ENCODE peak calls at places on chromosomes 16 and 17, in five cellular contexts. H is cardiac muscle cell; L is CD8-positive, alpha-beta T cell; C is tibial artery; V is activated B cell treated with CpG ODN at 0.5 μM for 24 hours. G is an unnamed sample.

GRCh38 chr17:58516644-58517377 is 2.4 kb upstream of the MTMR4 start:
- DNase-seq in L (no peak), C (no peak), H (no peak), V (no peak), G (no peak)

GRCh38 chr17:48037036-48037881 is at the start of gene COPZ2:
- DNase-seq in H (peak; percentile 61), L (peak; percentile 51), V (peak; percentile 53), C (peak; percentile 87), G (no peak)

GRCh38 chr17:78125138-78125913 is 3.2 kb downstream of the TMC6 start:
- DNase-seq in H (no peak), L (no peak), C (no peak), V (no peak), G (no peak)

GRCh38 chr16:12362482-12363458 is 386.2 kb downstream of the SNX29 start:
- DNase-seq in C (peak; percentile 80), H (peak; percentile 12), V (no peak), L (no peak), G (no peak)

GRCh38 chr16:27228621-27229501 is 25.5 kb downstream of the KDM8 start:
- DNase-seq in H (no peak), L (no peak), V (no peak), C (no peak), G (no peak)

GRCh38 chr16:22934786-22935185 is 120.8 kb downstream of the HS3ST2 start:
- DNase-seq in C (no peak), L (no peak), H (no peak), V (no peak), G (no peak)

GRCh38 chr16:10988164-10988803 is 43.9 kb downstream of the CLEC16A start:
- DNase-seq in C (no peak), L (no peak), H (no peak), V (no peak), G (no peak)

GRCh38 chr16:12323007-12323699 is 346.6 kb downstream of the SNX29 start:
- DNase-seq in C (no peak), L (no peak), H (no peak), V (peak; percentile 48), G (no peak)

GRCh38 chr17:83053021-83053778 is 26.2 kb upstream of the METRNL start:
- DNase-seq in V (peak; percentile 13), H (peak; percentile 25), L (no peak), C (peak; percentile 64), G (no peak)

GRCh38 chr16:30113711-30114333 is 485 bp upstream of the GDPD3 start:
- DNase-seq in H (no peak), V (no peak), C (no peak), L (no peak), G (no peak)

GRCh38 chr17:77862890-77863813 is 95.4 kb upstream of the TNRC6C start:
- DNase-seq in L (no peak), V (no peak), C (peak; percentile 57), H (no peak), G (no peak)

GRCh38 chr16:55615071-55615470 is 40.7 kb upstream of the SLC6A2 start:
- DNase-seq in V (no peak), C (no peak), H (no peak), L (no peak), G (no peak)

GRCh38 chr17:80146121-80147034 is 550 bp downstream of the EIF4A3 start:
- DNase-seq in V (no peak), H (peak; percentile 28), C (no peak), L (no peak), G (no peak)

GRCh38 chr16:89017543-89017942 is 40.5 kb upstream of the CBFA2T3 start:
- DNase-seq in V (no peak), H (no peak), C (peak; percentile 39), L (no peak), G (no peak)

GRCh38 chr16:29644973-29645698 is 17.9 kb upstream of the SPN start:
- DNase-seq in C (no peak), H (no peak), L (no peak), V (no peak), G (no peak)

GRCh38 chr17:68458260-68459029 is 1.1 kb upstream of the WIPI1 start:
- DNase-seq in V (no peak), H (no peak), C (no peak), L (no peak), G (no peak)

GRCh38 chr16:89314357-89314756 is 96.9 kb downstream of the ZNF778 start:
- DNase-seq in H (no peak), C (no peak), L (peak; percentile 44), V (no peak), G (no peak)

GRCh38 chr16:81448154-81449131 is 3.8 kb downstream of the CMIP start:
- DNase-seq in L (no peak), C (no peak), V (no peak), H (no peak), G (no peak)

GRCh38 chr17:48995871-48996695 is 1.1 kb upstream of the IGF2BP1 start:
- DNase-seq in C (no peak), V (peak; percentile 29), L (no peak), H (no peak), G (no peak)

GRCh38 chr16:80887062-80887461 is 82.7 kb upstream of the CDYL2 start:
- DNase-seq in H (no peak), C (no peak), V (no peak), L (no peak), G (no peak)

GRCh38 chr17:66737524-66737923 is 97.4 kb upstream of the CACNG5 start:
- DNase-seq in V (no peak), L (no peak), C (peak; percentile 27), H (peak; percentile 80), G (no peak)

GRCh38 chr17:8472663-8473062 is 37.0 kb downstream of the NDEL1 start:
- DNase-seq in V (no peak), C (no peak), L (no peak), H (no peak), G (no peak)

GRCh38 chr16:71365021-71365420 is 6.5 kb downstream of the CALB2 start:
- DNase-seq in H (no peak), V (no peak), L (no peak), C (no peak), G (no peak)

GRCh38 chr16:24950275-24950674 is 64.9 kb downstream of the ARHGAP17 start:
- DNase-seq in V (no peak), L (no peak), H (peak; percentile 55), C (no peak), G (no peak)

GRCh38 chr17:47225911-47226688 is 17.0 kb downstream of the MYL4 start:
- DNase-seq in L (no peak), V (no peak), H (peak; percentile 29), C (no peak), G (no peak)

GRCh38 chr17:4516740-4517139 is 18.1 kb downstream of the SPNS2 start:
- DNase-seq in V (no peak), L (no peak), H (peak; percentile 70), C (no peak), G (no peak)

GRCh38 chr17:7560172-7561027 is 1.3 kb upstream of the SENP3 start:
- DNase-seq in L (no peak), C (peak; percentile 79), H (peak; percentile 68), V (peak; percentile 61), G (no peak)

GRCh38 chr16:78543066-78543465 is 443.6 kb downstream of the WWOX start:
- DNase-seq in L (no peak), V (no peak), H (no peak), C (no peak), G (no peak)

GRCh38 chr16:30145692-30146091 is 22.7 kb upstream of the MAPK3 start:
- DNase-seq in C (no peak), V (no peak), H (no peak), L (no peak), G (no peak)

GRCh38 chr17:78653382-78653781 is 76.2 kb upstream of the DNAH17 start:
- DNase-seq in V (no peak), L (no peak), H (peak; percentile 71), C (no peak), G (no peak)

GRCh38 chr17:76051071-76051467 is 21.2 kb downstream of the SRP68 start:
- DNase-seq in C (no peak), L (no peak), H (no peak), V (no peak), G (no peak)

GRCh38 chr16:27389272-27389961 is 12.6 kb upstream of the IL21R start:
- DNase-seq in C (peak; percentile 38), V (no peak), L (no peak), H (no peak), G (no peak)

DNA sequence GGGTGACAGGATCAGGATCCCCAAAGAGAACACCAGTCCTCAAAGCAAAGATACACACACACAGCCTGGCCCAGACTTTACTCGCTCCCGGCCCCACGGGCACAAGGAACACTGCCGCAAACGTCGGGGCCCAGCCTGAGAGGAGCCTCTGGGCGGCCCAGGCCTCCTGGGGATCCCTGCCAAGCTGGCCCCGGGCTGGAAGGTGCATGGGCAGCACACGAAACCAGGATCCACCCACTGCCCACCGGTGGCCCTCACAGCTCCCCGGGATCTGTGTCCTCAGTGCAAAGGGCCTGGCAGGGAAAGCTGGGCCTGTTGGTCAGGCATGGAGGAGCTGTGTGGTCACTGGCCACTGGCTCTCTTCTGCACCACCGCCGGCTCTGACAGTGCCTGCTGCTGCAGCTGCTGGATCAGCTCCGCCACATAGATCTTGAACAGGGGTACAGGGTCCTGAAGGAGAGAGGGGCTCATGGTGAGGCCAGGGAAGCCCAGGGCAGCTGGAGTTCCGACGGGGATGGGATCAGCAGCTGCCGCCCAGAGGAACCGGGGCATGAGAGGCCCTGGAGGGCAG is 2.9 kb downstream of the MRPL28 start:
- DNase-seq in V (no peak), L (no peak), H (no peak), C (no peak), G (no peak)
- TF ChIP-seq CTCF in V (no peak), L (no peak), H (no peak), C (no peak), G (no peak)

GRCh38 chr17:50626037-50626574 is 8.6 kb upstream of the ABCC3 start:
- DNase-seq in V (peak; percentile 47), H (peak; percentile 90), L (peak; percentile 50), C (peak; percentile 83), G (peak; percentile 75)
- TF ChIP-seq CTCF in V (no peak), H (peak; percentile 86), L (peak; percentile 59), C (peak; percentile 66), G (peak; percentile 94)

DNA sequence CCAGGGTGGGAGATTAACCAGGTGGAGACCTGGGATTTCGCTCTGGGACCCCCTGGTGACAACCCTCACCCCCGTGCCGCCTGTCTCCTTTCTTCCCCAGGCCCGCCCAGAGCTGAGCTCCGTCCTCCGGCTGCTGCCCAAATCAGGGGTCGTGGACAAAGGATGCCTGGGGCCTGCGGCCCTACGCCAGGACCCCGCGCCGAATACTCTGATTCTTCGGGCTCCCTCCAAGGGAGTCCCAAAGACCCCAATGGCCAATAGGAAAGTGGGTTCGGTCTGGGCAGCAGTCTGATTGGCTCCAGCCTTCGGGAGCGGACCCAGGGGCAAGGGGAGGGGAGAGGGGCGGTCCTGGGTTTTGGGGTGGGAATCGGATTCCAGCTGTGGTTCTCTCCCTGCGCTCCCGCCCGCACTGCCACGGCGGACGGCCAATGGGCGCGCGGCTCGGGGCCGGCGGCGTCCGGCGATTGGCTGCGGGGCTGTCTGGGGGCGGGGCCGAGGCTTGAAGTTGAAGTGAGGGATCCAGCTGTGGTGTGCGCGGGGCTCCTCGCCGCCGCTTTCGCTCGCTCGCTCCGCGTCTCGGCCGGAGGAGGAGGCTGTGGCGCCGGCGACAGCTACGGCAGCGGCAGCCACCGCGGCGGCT is at the start of gene CACNA1G:
- DNase-seq in C (peak; percentile 95), H (peak; percentile 92), V (peak; percentile 86), L (peak; percentile 77), G (peak; percentile 89)
- TF ChIP-seq CTCF in C (no peak), H (no peak), V (no peak), L (no peak), G (no peak)

GRCh38 chr17:55859518-55859917 is 108.7 kb downstream of the PCTP start:
- DNase-seq in L (no peak), V (no peak), H (no peak), C (no peak), G (no peak)
- TF ChIP-seq CTCF in L (no peak), V (no peak), H (no peak), C (no peak), G (no peak)